ENCODE peak calls at places on chromosome 5, in eight cellular contexts. V is fibroblast of villous mesenchyme, D is astrocyte of the spinal cord, L is body of pancreas, X is GM23338, C is tibial artery, U is iPS DF 6.9, E is coronary artery. R is an unnamed sample.

GRCh38 chr5:90351101-90351500 is 58.5 kb downstream of the CETN3 start:
- DNase-seq in V (no peak), D (no peak), L (no peak), X (no peak), C (no peak), U (no peak), E (no peak), R (no peak)

GRCh38 chr5:5295361-5295760 is 127.1 kb upstream of the ICE1 start:
- DNase-seq in V (no peak), D (no peak), L (no peak), X (no peak), C (no peak), U (no peak), E (no peak), R (no peak)

GRCh38 chr5:69245031-69245430 is 10.3 kb downstream of the CDK7 start:
- DNase-seq in V (no peak), D (no peak), L (no peak), X (no peak), C (no peak), U (no peak), E (no peak), R (no peak)

GRCh38 chr5:114363837-114364236 is 2.0 kb downstream of the KCNN2 start:
- DNase-seq in V (no peak), D (no peak), L (no peak), X (peak; percentile 49), C (no peak), U (no peak), E (no peak), R (no peak)

GRCh38 chr5:2196989-2197531 is 314.3 kb upstream of the IRX4 start:
- DNase-seq in V (no peak), D (no peak), L (no peak), X (no peak), C (no peak), U (no peak), E (peak; percentile 38), R (no peak)

GRCh38 chr5:144774247-144774646 is 603.6 kb downstream of the KCTD16 start:
- DNase-seq in V (no peak), D (no peak), L (no peak), X (no peak), C (no peak), U (no peak), E (no peak), R (no peak)

GRCh38 chr5:56574778-56575177 is 240.6 kb upstream of the MAP3K1 start:
- DNase-seq in V (peak; percentile 75), D (no peak), L (no peak), X (no peak), C (no peak), U (no peak), E (no peak), R (no peak)

GRCh38 chr5:28009526-28010025 is 971.2 kb upstream of the CDH9 start:
- DNase-seq in V (no peak), D (peak; percentile 28), L (no peak), X (no peak), C (no peak), U (no peak), E (no peak), R (no peak)

GRCh38 chr5:158273035-158273434 is 414.1 kb upstream of the CLINT1 start:
- DNase-seq in V (no peak), D (no peak), L (no peak), X (peak; percentile 43), C (no peak), U (peak; percentile 9), E (no peak), R (no peak)

GRCh38 chr5:103840600-103840999 is 278.0 kb upstream of the NUDT12 start:
- DNase-seq in V (peak; percentile 20), D (no peak), L (no peak), X (no peak), C (no peak), U (no peak), E (no peak), R (peak; percentile 22)

GRCh38 chr5:139517683-139518564 is 35.4 kb upstream of the STING1 start:
- DNase-seq in V (peak; percentile 86), D (peak; percentile 89), L (peak; percentile 93), X (peak; percentile 95), C (peak; percentile 89), U (peak; percentile 75), E (peak; percentile 93), R (peak; percentile 33)

GRCh38 chr5:151585970-151586369 is 5.2 kb downstream of the FAT2 start:
- DNase-seq in V (no peak), D (no peak), L (no peak), X (no peak), C (no peak), U (no peak), E (peak; percentile 46), R (no peak)

GRCh38 chr5:98104454-98105188 is 668.8 kb upstream of the RGMB start:
- DNase-seq in V (no peak), D (no peak), L (no peak), X (no peak), C (no peak), U (no peak), E (no peak), R (no peak)

GRCh38 chr5:98103807-98104206 is 669.7 kb upstream of the RGMB start:
- DNase-seq in V (no peak), D (no peak), L (no peak), X (no peak), C (no peak), U (no peak), E (no peak), R (no peak)

GRCh38 chr5:98108497-98108896 is 665.0 kb upstream of the RGMB start:
- DNase-seq in V (peak; percentile 94), D (peak; percentile 91), L (no peak), X (no peak), C (no peak), U (no peak), E (no peak), R (peak; percentile 96)

GRCh38 chr5:98105651-98106050 is 667.8 kb upstream of the RGMB start:
- DNase-seq in V (no peak), D (no peak), L (no peak), X (no peak), C (no peak), U (no peak), E (no peak), R (no peak)

GRCh38 chr5:98106116-98107088 is 667.1 kb upstream of the RGMB start:
- DNase-seq in V (peak; percentile 91), D (peak; percentile 85), L (no peak), X (no peak), C (no peak), U (no peak), E (no peak), R (peak; percentile 95)
- H3K4me3 ChIP-seq in V (no peak overlapping the region), D (no peak overlapping the region), L (no peak overlapping the region), X (no peak overlapping the region), C (no peak overlapping the region), U (no peak overlapping the region), E (no peak overlapping the region), R (no peak overlapping the region)

GRCh38 chr5:78546597-78546996 is 102.0 kb downstream of the LHFPL2 start:
- DNase-seq in V (no peak), D (no peak), L (no peak), X (no peak), C (no peak), U (no peak), E (no peak), R (no peak)

GRCh38 chr5:78549043-78549442 is 99.5 kb downstream of the LHFPL2 start:
- DNase-seq in V (peak; percentile 60), D (no peak), L (no peak), X (no peak), C (no peak), U (no peak), E (no peak), R (peak; percentile 59)

GRCh38 chr5:78547171-78547570 is 101.4 kb downstream of the LHFPL2 start:
- DNase-seq in V (peak; percentile 82), D (peak; percentile 59), L (no peak), X (no peak), C (peak; percentile 42), U (no peak), E (no peak), R (peak; percentile 49)

GRCh38 chr5:78548216-78548615 is 100.4 kb downstream of the LHFPL2 start:
- DNase-seq in V (no peak), D (no peak), L (no peak), X (no peak), C (no peak), U (no peak), E (no peak), R (no peak)

GRCh38 chr5:78547731-78548189 is 100.8 kb downstream of the LHFPL2 start:
- DNase-seq in V (peak; percentile 97), D (peak; percentile 91), L (peak; percentile 66), X (no peak), C (peak; percentile 96), U (no peak), E (peak; percentile 95), R (peak; percentile 97)
- H3K4me3 ChIP-seq in V (no peak overlapping the region), D (no peak overlapping the region), L (no peak overlapping the region), X (no peak overlapping the region), C (peak overlapping the region; percentile 29), U (no peak overlapping the region), E (peak overlapping the region; percentile 27), R (no peak overlapping the region)

DNA sequence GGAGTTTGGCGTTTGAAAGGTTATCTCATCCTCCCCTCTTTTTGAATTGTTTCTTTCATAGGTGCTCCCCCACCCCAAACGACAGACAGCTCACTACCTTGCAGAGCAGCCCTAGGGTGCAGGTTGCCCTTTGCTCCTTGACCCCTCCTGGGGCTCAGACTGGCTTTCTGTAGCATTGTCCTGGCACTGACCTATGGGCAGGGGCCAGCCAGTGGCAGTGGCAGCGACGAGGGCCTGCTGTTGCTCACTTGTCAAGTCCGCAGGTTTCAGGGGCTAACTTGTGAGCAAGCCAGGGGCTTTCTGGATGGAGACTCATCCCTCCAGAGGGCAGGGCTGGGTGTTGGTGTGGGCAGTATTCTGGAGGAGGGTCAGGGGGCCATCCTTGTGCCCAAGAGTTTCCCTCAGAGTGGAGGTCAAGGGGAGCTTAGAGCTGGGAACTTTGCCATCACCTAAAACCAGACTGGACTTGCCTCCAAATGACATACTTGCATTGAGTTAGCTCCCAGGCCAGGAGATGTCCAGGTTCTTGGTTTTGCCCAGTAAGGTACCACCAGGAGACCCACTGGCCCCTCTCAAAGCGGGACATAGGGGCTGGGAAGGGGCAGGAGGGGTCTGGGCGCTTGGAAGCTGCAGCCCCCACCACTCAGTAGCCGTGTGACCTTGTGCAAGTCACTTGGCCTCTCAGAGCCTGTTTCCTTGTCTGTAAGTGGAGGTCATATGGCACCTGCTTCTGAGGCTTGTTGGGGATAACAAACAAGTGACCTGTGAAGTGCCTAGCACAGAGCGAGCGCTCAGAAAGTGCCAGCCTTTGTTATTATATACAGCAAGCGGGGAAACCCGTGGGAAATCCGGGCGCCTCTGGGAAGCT is 53.5 kb upstream of the CDKN2AIPNL start:
- DNase-seq in V (no peak), D (no peak), L (no peak), X (no peak), C (no peak), U (no peak), E (no peak), R (no peak)
- H3K4me3 ChIP-seq in V (no peak overlapping the region), D (no peak overlapping the region), L (no peak overlapping the region), X (peak overlapping the region; percentile 95), C (peak overlapping the region; percentile 52), U (no peak overlapping the region), E (peak overlapping the region; percentile 71), R (no peak overlapping the region)

DNA sequence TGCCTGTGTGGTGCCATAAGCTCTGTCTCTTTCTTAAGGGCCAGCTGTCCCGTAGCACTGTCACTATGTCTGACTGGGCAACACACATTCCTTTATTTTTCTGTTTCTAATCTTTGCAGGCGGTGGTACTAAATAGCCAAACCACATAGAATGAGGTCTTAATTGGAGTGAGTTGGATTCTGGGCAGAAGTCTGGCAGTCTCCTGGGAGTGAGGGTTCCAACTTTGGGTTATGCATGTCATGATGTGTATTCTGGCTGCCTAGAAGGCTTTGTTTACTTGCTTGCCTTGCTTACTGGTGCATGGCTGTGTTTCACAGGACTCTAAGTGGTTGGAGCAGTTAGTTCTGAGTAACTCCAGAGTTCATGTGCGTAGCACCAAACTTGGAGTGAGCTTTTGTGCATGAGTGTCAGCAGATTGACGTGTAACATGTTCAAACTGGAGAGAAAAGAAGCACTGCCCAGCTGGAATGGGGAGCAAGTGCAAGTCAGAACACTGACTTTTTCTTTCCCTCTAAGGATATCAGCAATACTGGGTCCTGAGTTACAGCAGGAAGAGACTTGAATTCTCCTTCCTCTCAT is 185.9 kb downstream of the PCSK1 start:
- DNase-seq in V (peak; percentile 16), D (peak; percentile 51), L (peak; percentile 52), X (no peak), C (peak; percentile 66), U (no peak), E (peak; percentile 85), R (peak; percentile 25)
- H3K4me3 ChIP-seq in V (no peak overlapping the region), D (no peak overlapping the region), L (no peak overlapping the region), X (no peak overlapping the region), C (peak overlapping the region; percentile 20), U (no peak overlapping the region), E (peak overlapping the region; percentile 34), R (no peak overlapping the region)